ENCODE peak calls at places on chromosomes 3 and 15, in four cellular contexts. R is K562, M is GM12878, A is GM12891. O is an unnamed sample.

GRCh38 chr3:127730666-127731294 is 58.0 kb downstream of the ABTB1 start:
- DNase-seq in A (no peak), M (no peak), R (no peak), O (no peak)

GRCh38 chr3:13891492-13892073 is 11.7 kb upstream of the WNT7A start:
- DNase-seq in A (no peak), M (no peak), R (peak), O (no peak)

GRCh38 chr3:195752538-195753331 is 32.0 kb downstream of the MUC20 start:
- DNase-seq in R (peak), A (no peak), M (no peak), O (no peak)

GRCh38 chr3:42668793-42669217 is 15.3 kb downstream of the ZBTB47 start:
- DNase-seq in M (no peak), R (no peak), A (no peak), O (no peak)

GRCh38 chr3:62569609-62570008 is 196.3 kb upstream of the FEZF2 start:
- DNase-seq in R (no peak), A (no peak), M (no peak), O (no peak)

GRCh38 chr3:150743508-150743907 is 19.5 kb downstream of the SIAH2 start:
- DNase-seq in A (no peak), M (no peak), R (no peak), O (no peak)

GRCh38 chr3:140584549-140584948 is 93.3 kb upstream of the TRIM42 start:
- DNase-seq in M (no peak), A (no peak), R (no peak), O (no peak)

GRCh38 chr15:55907797-55908196 is 85.6 kb downstream of the NEDD4 start:
- DNase-seq in R (no peak), A (no peak), M (no peak), O (no peak)

GRCh38 chr15:85024509-85025336 is 43.1 kb downstream of the PDE8A start:
- DNase-seq in R (no peak), M (no peak), A (no peak), O (no peak)

GRCh38 chr3:13415236-13416001 is 4.7 kb downstream of the NUP210 start:
- DNase-seq in M (no peak), R (no peak), A (no peak), O (peak)

GRCh38 chr3:14454644-14455310 is 52.4 kb downstream of the SLC6A6 start:
- DNase-seq in M (no peak), R (no peak), A (no peak), O (no peak)

GRCh38 chr3:112001516-112001915 is 2.8 kb downstream of the TAGLN3 start:
- DNase-seq in A (no peak), R (no peak), M (no peak), O (no peak)

GRCh38 chr3:177816667-177817208 is 619.5 kb upstream of the TBL1XR1 start:
- DNase-seq in A (no peak), R (no peak), M (no peak), O (no peak)

GRCh38 chr15:70318594-70318993 is 220.9 kb upstream of the TLE3 start:
- DNase-seq in A (no peak), M (no peak), R (no peak), O (no peak)

GRCh38 chr15:76285241-76285825 is 25.9 kb downstream of the ETFA start:
- DNase-seq in A (no peak), M (no peak), R (peak), O (no peak)

GRCh38 chr15:25780479-25781255 is 82.5 kb downstream of the ATP10A start:
- DNase-seq in A (no peak), M (no peak), R (no peak), O (no peak)

GRCh38 chr3:174186339-174186984 is 672.7 kb upstream of the NAALADL2 start:
- DNase-seq in M (no peak), A (no peak), R (no peak), O (no peak)

GRCh38 chr15:85316244-85316934 is 64.0 kb upstream of the AKAP13 start:
- DNase-seq in M (no peak), R (no peak), A (no peak), O (no peak)

GRCh38 chr3:121698914-121699313 is 38.2 kb upstream of the HCLS1 start:
- DNase-seq in R (no peak), M (no peak), A (no peak), O (no peak)

GRCh38 chr3:177960014-177960413 is 576.2 kb upstream of the KCNMB2 start:
- DNase-seq in A (no peak), R (no peak), M (no peak), O (no peak)

GRCh38 chr3:43786102-43786952 is 95.6 kb downstream of the ABHD5 start:
- DNase-seq in R (no peak), A (no peak), M (no peak), O (no peak)

GRCh38 chr15:60901647-60902046 is 327.5 kb downstream of the RORA start:
- DNase-seq in A (peak), M (peak), R (no peak), O (no peak)

GRCh38 chr15:35713733-35714132 is 167.8 kb upstream of the DPH6 start:
- DNase-seq in M (no peak), A (no peak), R (no peak), O (no peak)

GRCh38 chr15:60376677-60377095 is 21.1 kb downstream of the ANXA2 start:
- DNase-seq in A (no peak), M (no peak), R (no peak), O (no peak)

GRCh38 chr3:110521019-110521418 is 550.6 kb upstream of the NECTIN3 start:
- DNase-seq in R (peak), A (no peak), M (no peak), O (no peak)

GRCh38 chr15:42024303-42024702 is 3.5 kb upstream of the PLA2G4E start:
- DNase-seq in R (no peak), M (no peak), A (no peak), O (no peak)
- TF ChIP-seq POLR2AphosphoS5 in R (no peak), M (no peak), A (no peak), O (no peak)

GRCh38 chr3:186823391-186823790 is 17.1 kb upstream of the RFC4 start:
- DNase-seq in R (no peak), A (no peak), M (no peak), O (no peak)

GRCh38 chr3:186825294-186825821 is 17.2 kb upstream of the ADIPOQ start:
- DNase-seq in R (peak), A (no peak), M (no peak), O (peak)

GRCh38 chr3:186818956-186819355 is 12.7 kb upstream of the RFC4 start:
- DNase-seq in A (no peak), R (no peak), M (no peak), O (no peak)

GRCh38 chr3:186824430-186825139 is 17.9 kb upstream of the ADIPOQ start:
- DNase-seq in M (no peak), A (no peak), R (no peak), O (no peak)

GRCh38 chr3:186821429-186822367 is 15.4 kb upstream of the RFC4 start:
- DNase-seq in A (no peak), R (no peak), M (no peak), O (peak)
- TF ChIP-seq SPI1 in A (no peak), R (no peak), M (no peak), O (no peak)

GRCh38 chr3:73727117-73727802 is 102.5 kb upstream of the PDZRN3 start:
- DNase-seq in M (no peak), A (no peak), R (no peak), O (no peak)
- TF ChIP-seq POLR2AphosphoS5 in M (no peak), A (no peak), R (no peak), O (no peak)

GRCh38 chr3:19825175-19825574 is 108.8 kb downstream of the EFHB start:
- DNase-seq in A (no peak), M (no peak), R (no peak), O (no peak)
- TF ChIP-seq SPI1 in A (no peak), M (no peak), R (no peak), O (no peak)

DNA sequence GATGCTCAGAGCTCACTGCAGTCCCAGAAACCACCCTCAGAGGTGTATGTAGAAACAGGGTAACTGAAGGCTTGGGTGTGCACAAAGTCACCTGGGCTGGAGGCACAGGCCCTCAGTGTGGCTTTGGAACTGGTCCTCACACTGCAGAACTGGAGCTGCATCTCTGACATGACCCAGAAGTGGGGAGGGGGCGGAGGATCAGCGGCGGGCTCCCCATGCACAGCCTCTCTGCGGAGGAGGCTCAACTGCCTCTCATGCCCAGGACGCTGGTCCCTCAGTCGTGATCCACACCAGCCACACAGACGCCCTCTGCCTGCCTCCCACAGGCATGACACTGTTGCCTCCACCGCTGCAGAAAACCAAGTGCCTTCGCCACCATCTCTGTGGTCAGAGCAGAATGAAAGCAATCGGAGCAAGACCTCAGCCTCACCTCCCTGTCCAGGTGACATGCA is 73.7 kb downstream of the TM2D3 start:
- DNase-seq in A (no peak), M (no peak), R (no peak), O (peak)
- TF ChIP-seq POLR2AphosphoS5 in A (no peak), M (no peak), R (no peak), O (no peak)

DNA sequence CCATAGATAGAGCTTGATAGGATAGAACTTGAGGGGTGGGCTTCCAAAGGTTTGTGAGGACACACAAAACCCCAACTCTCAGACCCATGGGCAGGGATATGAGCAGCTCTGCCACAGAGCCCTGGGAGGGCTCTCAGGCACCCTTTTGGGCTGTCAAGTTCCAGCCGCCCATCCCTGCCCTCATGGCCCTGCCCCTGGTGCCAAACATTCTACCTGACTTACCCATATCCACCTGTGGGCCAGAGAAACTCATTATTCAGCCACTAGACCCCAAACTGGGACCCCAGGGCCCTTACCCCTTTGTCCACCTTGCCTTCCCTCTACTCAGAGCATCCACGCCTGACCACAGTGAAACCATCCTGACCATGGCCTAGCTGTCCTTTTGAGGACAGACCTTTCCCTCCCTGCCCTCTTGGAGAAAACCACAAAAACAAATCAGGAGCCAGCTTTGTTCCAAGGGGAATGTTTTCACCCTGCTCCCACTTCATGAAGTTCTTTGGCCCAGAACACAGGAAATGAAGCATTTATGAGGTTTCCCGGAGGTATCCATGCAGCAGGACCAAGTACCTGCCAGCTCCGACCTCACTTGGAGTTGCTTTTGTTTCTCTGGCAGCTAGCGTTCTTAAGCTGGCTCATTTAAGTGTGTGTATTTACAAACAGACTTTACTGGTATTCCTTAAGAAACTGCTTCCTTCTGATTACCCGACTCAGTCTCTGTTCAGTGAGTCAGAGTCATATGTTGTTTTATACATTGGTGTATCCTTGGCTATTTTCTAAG is 34.2 kb upstream of the GALNT15 start:
- DNase-seq in A (no peak), M (no peak), R (no peak), O (no peak)
- TF ChIP-seq SPI1 in A (no peak), M (no peak), R (no peak), O (no peak)

O was measured in HL-60.